ENCODE peak calls at places on chromosomes 6 and 20, in ten cellular contexts. P is GM12878; L is GDM1; B is left ventricle myocardium inferior; O is nucleus accumbens; K is stimulated activated CD8-positive, alpha-beta memory T cell treated with anti-CD3 and anti-CD28 coated beads, Interleukin-2, amount 100 ng/mL, for 1 hour; V is nephron progenitor cell; H is T-helper 2 cell; I is stimulated activated CD4-positive, alpha-beta T cell treated with anti-CD3 and anti-CD28 coated beads, Interleukin-4, amount 100 ng/mL, for 48 hours; S is caudate nucleus. D is an unnamed sample.

GRCh38 chr6:3566812-3567211 is 110.0 kb upstream of the SLC22A23 start:
- DNase-seq in P (no peak), L (no peak), B (no peak), O (no peak), K (no peak), V (no peak), H (no peak), I (no peak), S (no peak), D (no peak)

GRCh38 chr6:111761783-111762312 is 111.4 kb downstream of the FYN start:
- DNase-seq in P (no peak), L (peak; percentile 58), B (no peak), O (no peak), K (no peak), V (no peak), H (no peak), I (no peak), S (no peak), D (no peak)

GRCh38 chr6:63509652-63510352 is 62.5 kb upstream of the LOC128125822 start:
- DNase-seq in P (no peak), L (no peak), B (peak; percentile 74), O (no peak), K (no peak), V (no peak), H (no peak), I (no peak), S (no peak), D (no peak)

GRCh38 chr6:137370871-137371633 is 123.1 kb downstream of the OLIG3 start:
- DNase-seq in P (peak; percentile 34), L (no peak), B (no peak), O (no peak), K (no peak), V (no peak), H (no peak), I (no peak), S (no peak), D (no peak)

GRCh38 chr6:167572841-167573271 is 248.0 kb downstream of the TTLL2 start:
- DNase-seq in P (no peak), L (no peak), B (no peak), O (no peak), K (no peak), V (no peak), H (no peak), I (no peak), S (no peak), D (no peak)

GRCh38 chr6:10613693-10614092 is 80.7 kb downstream of the C6orf52 start:
- DNase-seq in P (no peak), L (no peak), B (no peak), O (no peak), K (no peak), V (no peak), H (no peak), I (no peak), S (no peak), D (no peak)

GRCh38 chr6:149454405-149454848 is 30.4 kb downstream of the ZC3H12D start:
- DNase-seq in P (no peak), L (no peak), B (peak; percentile 98), O (peak; percentile 72), K (no peak), V (no peak), H (no peak), I (no peak), S (peak; percentile 61), D (no peak)

GRCh38 chr6:7543761-7544424 is 2.4 kb downstream of the DSP start:
- DNase-seq in P (no peak), L (no peak), B (no peak), O (no peak), K (no peak), V (peak; percentile 31), H (no peak), I (no peak), S (no peak), D (no peak)

GRCh38 chr6:37696220-37696840 is 1.4 kb downstream of the MDGA1 start:
- DNase-seq in P (no peak), L (no peak), B (no peak), O (no peak), K (no peak), V (peak; percentile 61), H (no peak), I (no peak), S (no peak), D (no peak)

GRCh38 chr20:24953621-24954133 is 4.6 kb downstream of the CST7 start:
- DNase-seq in P (no peak), L (no peak), B (no peak), O (no peak), K (no peak), V (no peak), H (no peak), I (no peak), S (no peak), D (peak; percentile 56)

GRCh38 chr6:137227872-137228302 is 8.7 kb upstream of the IFNGR1 start:
- DNase-seq in P (no peak), L (no peak), B (no peak), O (no peak), K (no peak), V (no peak), H (no peak), I (no peak), S (no peak), D (no peak)

GRCh38 chr6:103273048-103273447 is 1586.7 kb downstream of the HACE1 start:
- DNase-seq in P (no peak), L (no peak), B (no peak), O (no peak), K (no peak), V (no peak), H (no peak), I (no peak), S (no peak), D (no peak)

GRCh38 chr6:72948153-72948552 is 277.1 kb downstream of the KHDC1L start:
- DNase-seq in P (no peak), L (no peak), B (no peak), O (no peak), K (no peak), V (no peak), H (no peak), I (no peak), S (no peak), D (no peak)

GRCh38 chr6:30311669-30312068 is 15.1 kb upstream of the TRIM39 start:
- DNase-seq in P (no peak), L (no peak), B (no peak), O (no peak), K (no peak), V (no peak), H (no peak), I (no peak), S (no peak), D (no peak)

GRCh38 chr6:14922706-14923105 is 323.2 kb upstream of the JARID2 start:
- DNase-seq in P (no peak), L (no peak), B (no peak), O (no peak), K (no peak), V (no peak), H (no peak), I (no peak), S (no peak), D (no peak)

GRCh38 chr6:125169058-125169457 is 15.5 kb downstream of the TPD52L1 start:
- DNase-seq in P (no peak), L (no peak), B (no peak), O (no peak), K (no peak), V (no peak), H (no peak), I (no peak), S (no peak), D (no peak)

GRCh38 chr20:52104546-52105044 is 87.0 kb downstream of the ZFP64 start:
- DNase-seq in P (no peak), L (no peak), B (no peak), O (no peak), K (no peak), V (peak; percentile 57), H (no peak), I (no peak), S (no peak), D (no peak)

GRCh38 chr20:62212309-62212708 is 7.8 kb downstream of the HRH3 start:
- DNase-seq in P (no peak), L (no peak), B (no peak), O (no peak), K (no peak), V (no peak), H (no peak), I (no peak), S (no peak), D (no peak)

GRCh38 chr20:1855113-1855512 is 40.1 kb upstream of the SIRPA start:
- DNase-seq in P (no peak), L (no peak), B (no peak), O (no peak), K (no peak), V (no peak), H (no peak), I (no peak), S (no peak), D (no peak)

GRCh38 chr20:49676581-49677291 is 36.9 kb downstream of the B4GALT5 start:
- DNase-seq in P (peak; percentile 82), L (peak; percentile 57), B (no peak), O (no peak), K (peak; percentile 13), V (no peak), H (no peak), I (no peak), S (no peak), D (peak; percentile 32)

GRCh38 chr20:2507464-2507863 is 1.3 kb downstream of the ZNF343 start:
- DNase-seq in P (no peak), L (no peak), B (no peak), O (no peak), K (no peak), V (no peak), H (no peak), I (no peak), S (no peak), D (no peak)